ENCODE peak calls at places on chromosomes 11 and 22, in six cellular contexts. H, E, Q, M, Y and P are unnamed samples.

GRCh38 chr11:29343465-29344333 is 673.1 kb downstream of the KCNA4 start:
- DNase-seq in H (peak), E (peak), Q (peak), M (peak), Y (no peak), P (peak)

GRCh38 chr11:133029096-133029495 is 503.2 kb downstream of the OPCML start:
- DNase-seq in H (no peak), E (no peak), Q (no peak), M (no peak), Y (no peak), P (no peak)

GRCh38 chr11:131478341-131478740 is 107.9 kb downstream of the NTM start:
- DNase-seq in H (no peak), E (no peak), Q (no peak), M (no peak), Y (no peak), P (no peak)

GRCh38 chr11:74557526-74557925 is 34.9 kb upstream of the POLD3 start:
- DNase-seq in H (no peak), E (no peak), Q (no peak), M (no peak), Y (no peak), P (no peak)

GRCh38 chr11:32440920-32441319 is 5.6 kb upstream of the WT1 start:
- DNase-seq in H (no peak), E (no peak), Q (no peak), M (no peak), Y (no peak), P (no peak)

GRCh38 chr11:19725379-19726079 is 12.9 kb downstream of the NAV2 start:
- DNase-seq in H (no peak), E (no peak), Q (no peak), M (no peak), Y (peak), P (no peak)

GRCh38 chr11:45669146-45669545 is 3.7 kb upstream of the CHST1 start:
- DNase-seq in H (no peak), E (no peak), Q (no peak), M (no peak), Y (no peak), P (no peak)

GRCh38 chr22:22692707-22693530 is 48.5 kb downstream of the GGTLC2 start:
- DNase-seq in H (peak), E (peak), Q (no peak), M (peak), Y (no peak), P (peak)

GRCh38 chr11:69654660-69655478 is 13.9 kb downstream of the CCND1 start:
- DNase-seq in H (no peak), E (no peak), Q (no peak), M (no peak), Y (no peak), P (no peak)

GRCh38 chr11:66743271-66743968 is 14.4 kb upstream of the SPTBN2 start:
- DNase-seq in H (no peak), E (no peak), Q (no peak), M (no peak), Y (no peak), P (no peak)

GRCh38 chr11:111983187-111983986 is 41.8 kb upstream of the DLAT start:
- DNase-seq in H (no peak), E (no peak), Q (peak), M (peak), Y (no peak), P (no peak)

GRCh38 chr11:62409831-62410230 is 9.0 kb upstream of the SCGB1A1 start:
- DNase-seq in H (no peak), E (no peak), Q (no peak), M (no peak), Y (no peak), P (no peak)

GRCh38 chr11:110433393-110434333 is 3.9 kb downstream of the FDX1 start:
- DNase-seq in H (no peak), E (peak), Q (no peak), M (peak), Y (no peak), P (peak)

GRCh38 chr11:9895016-9895415 is 231.1 kb downstream of the SWAP70 start:
- DNase-seq in H (no peak), E (peak), Q (no peak), M (peak), Y (no peak), P (peak)

GRCh38 chr11:45518096-45518852 is 147.1 kb downstream of the CHST1 start:
- DNase-seq in H (no peak), E (no peak), Q (no peak), M (no peak), Y (no peak), P (no peak)

GRCh38 chr22:29018293-29019189 is 43.1 kb downstream of the C22orf31 start:
- DNase-seq in H (no peak), E (no peak), Q (no peak), M (no peak), Y (no peak), P (no peak)

GRCh38 chr11:119421941-119422504 is 949 bp downstream of the THY1 start:
- DNase-seq in H (no peak), E (peak), Q (peak), M (peak), Y (no peak), P (no peak)

GRCh38 chr11:66346476-66347424 is 679 bp downstream of the B4GAT1 start:
- DNase-seq in H (no peak), E (no peak), Q (no peak), M (no peak), Y (no peak), P (no peak)

GRCh38 chr22:38298312-38299000 is 18.8 kb downstream of the CSNK1E start:
- DNase-seq in H (peak), E (peak), Q (no peak), M (peak), Y (no peak), P (peak)

GRCh38 chr11:75406338-75406777 is 7.0 kb downstream of the RPS3 start:
- DNase-seq in H (no peak), E (peak), Q (no peak), M (peak), Y (no peak), P (no peak)

GRCh38 chr11:123430736-123431356 is 777 bp downstream of the GRAMD1B start:
- DNase-seq in H (peak), E (peak), Q (peak), M (peak), Y (no peak), P (peak)

GRCh38 chr11:71255323-71255722 is 2.9 kb upstream of the SHANK2 start:
- DNase-seq in H (no peak), E (no peak), Q (no peak), M (no peak), Y (no peak), P (no peak)

GRCh38 chr22:41772645-41773044 is 27.8 kb upstream of the CCDC134 start:
- DNase-seq in H (no peak), E (no peak), Q (no peak), M (no peak), Y (no peak), P (no peak)

GRCh38 chr11:128714881-128715280 is 21.0 kb downstream of the FLI1 start:
- DNase-seq in H (peak), E (peak), Q (no peak), M (peak), Y (no peak), P (peak)

GRCh38 chr11:47435687-47436086 is 9.4 kb upstream of the PSMC3 start:
- DNase-seq in H (no peak), E (no peak), Q (no peak), M (no peak), Y (no peak), P (no peak)

GRCh38 chr11:75384438-75385080 is 14.8 kb upstream of the RPS3 start:
- DNase-seq in H (peak), E (peak), Q (peak), M (peak), Y (no peak), P (peak)

GRCh38 chr11:9489366-9489765 is 28.6 kb downstream of the ZNF143 start:
- DNase-seq in H (peak), E (peak), Q (no peak), M (peak), Y (no peak), P (peak)

GRCh38 chr22:35684270-35684700 is 33.4 kb upstream of the APOL5 start:
- DNase-seq in H (peak), E (peak), Q (no peak), M (peak), Y (no peak), P (peak)

GRCh38 chr11:13384837-13385417 is 78.1 kb downstream of the BTBD10 start:
- DNase-seq in H (peak), E (peak), Q (no peak), M (peak), Y (no peak), P (peak)

GRCh38 chr11:85961930-85962363 is 106.8 kb downstream of the CCDC83 start:
- DNase-seq in H (peak), E (no peak), Q (no peak), M (peak), Y (no peak), P (peak)

GRCh38 chr11:100961633-100962032 is 168.0 kb downstream of the PGR start:
- DNase-seq in H (no peak), E (no peak), Q (no peak), M (no peak), Y (no peak), P (peak)

GRCh38 chr11:20671856-20672546 is 2.6 kb downstream of the NELL1 start:
- DNase-seq in H (no peak), E (no peak), Q (no peak), M (peak), Y (no peak), P (peak)

GRCh38 chr22:44347549-44347948 is 34.8 kb upstream of the SHISAL1 start:
- DNase-seq in H (no peak), E (no peak), Q (no peak), M (no peak), Y (no peak), P (no peak)

GRCh38 chr11:133809525-133810178 is 35.7 kb downstream of the SPATA19 start:
- DNase-seq in H (no peak), E (no peak), Q (no peak), M (peak), Y (peak), P (no peak)

DNA sequence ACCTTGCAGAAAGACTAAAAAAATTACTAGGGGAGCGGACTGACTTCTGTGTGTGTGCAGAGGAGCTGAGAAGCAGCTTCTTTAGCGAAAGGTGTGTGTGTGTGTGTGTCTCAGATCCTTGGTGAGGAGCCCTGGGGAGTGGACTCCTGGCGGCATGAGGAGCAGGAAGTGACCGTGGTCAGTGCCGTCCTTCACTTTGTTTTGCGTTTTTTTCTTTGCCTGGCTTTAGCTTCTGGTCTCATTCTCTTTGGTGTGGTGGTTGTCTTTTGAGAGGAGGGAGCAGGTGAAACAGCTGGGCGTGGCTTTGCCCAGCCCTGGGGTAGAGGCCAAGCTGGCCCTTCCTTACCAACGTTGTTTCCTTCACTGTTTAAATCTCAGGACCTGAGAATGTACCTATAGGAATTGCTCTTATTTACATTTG is 1.9 kb downstream of the ZBED4 start:
- DNase-seq in H (no peak), E (no peak), Q (no peak), M (peak), Y (no peak), P (peak)
- H3K4me3 ChIP-seq in H (peak), E (peak), Q (no peak), M (no peak), Y (peak), P (peak)

DNA sequence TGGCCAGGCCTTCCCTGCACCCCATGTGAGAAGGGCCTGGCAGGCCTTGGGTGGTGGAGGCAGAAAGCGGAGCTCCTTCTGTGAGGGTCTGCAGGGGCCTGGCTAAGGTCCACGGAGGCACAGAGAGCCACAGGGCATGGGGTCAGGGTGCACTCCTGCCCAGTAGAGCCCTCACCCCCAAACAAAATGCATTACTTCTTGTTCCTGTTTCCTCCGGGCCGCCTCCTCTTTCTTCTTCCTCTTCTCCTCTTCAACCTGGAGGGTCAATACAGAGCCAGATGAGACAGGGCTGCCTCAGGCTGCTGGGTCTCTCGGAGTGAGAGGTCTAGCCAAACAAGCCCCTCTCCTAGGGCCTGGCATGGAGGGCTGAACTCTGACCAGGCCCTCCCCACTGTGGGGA is 10.2 kb upstream of the NAP1L4 start:
- DNase-seq in H (no peak), E (no peak), Q (no peak), M (no peak), Y (peak), P (no peak)
- H3K4me3 ChIP-seq in H (no peak), E (no peak), Q (no peak), M (no peak), Y (no peak), P (no peak)

GRCh38 chr11:11620966-11621880 is 582 bp downstream of the GALNT18 start:
- DNase-seq in H (no peak), E (peak), Q (peak), M (no peak), Y (no peak), P (peak)
- H3K4me3 ChIP-seq in H (peak), E (peak), Q (peak), M (peak), Y (peak), P (peak)

GRCh38 chr22:20271114-20271994 is 3.2 kb upstream of the RTN4R start:
- DNase-seq in H (no peak), E (peak), Q (no peak), M (no peak), Y (no peak), P (no peak)

GRCh38 chr22:20268350-20269012 is 363 bp upstream of the RTN4R start:
- DNase-seq in H (no peak), E (peak), Q (no peak), M (peak), Y (no peak), P (peak)

GRCh38 chr22:20268289-20268349 is at the start of gene RTN4R:
- DNase-seq in H (no peak), E (no peak), Q (no peak), M (no peak), Y (no peak), P (no peak)

GRCh38 chr22:20264614-20265452 is 3.3 kb downstream of the RTN4R start:
- DNase-seq in H (no peak), E (no peak), Q (no peak), M (no peak), Y (no peak), P (no peak)

GRCh38 chr22:20267441-20268288 is 453 bp downstream of the RTN4R start:
- DNase-seq in H (no peak), E (no peak), Q (no peak), M (no peak), Y (no peak), P (no peak)
- H3K4me3 ChIP-seq in H (no peak), E (no peak), Q (peak), M (peak), Y (peak), P (no peak)

DNA sequence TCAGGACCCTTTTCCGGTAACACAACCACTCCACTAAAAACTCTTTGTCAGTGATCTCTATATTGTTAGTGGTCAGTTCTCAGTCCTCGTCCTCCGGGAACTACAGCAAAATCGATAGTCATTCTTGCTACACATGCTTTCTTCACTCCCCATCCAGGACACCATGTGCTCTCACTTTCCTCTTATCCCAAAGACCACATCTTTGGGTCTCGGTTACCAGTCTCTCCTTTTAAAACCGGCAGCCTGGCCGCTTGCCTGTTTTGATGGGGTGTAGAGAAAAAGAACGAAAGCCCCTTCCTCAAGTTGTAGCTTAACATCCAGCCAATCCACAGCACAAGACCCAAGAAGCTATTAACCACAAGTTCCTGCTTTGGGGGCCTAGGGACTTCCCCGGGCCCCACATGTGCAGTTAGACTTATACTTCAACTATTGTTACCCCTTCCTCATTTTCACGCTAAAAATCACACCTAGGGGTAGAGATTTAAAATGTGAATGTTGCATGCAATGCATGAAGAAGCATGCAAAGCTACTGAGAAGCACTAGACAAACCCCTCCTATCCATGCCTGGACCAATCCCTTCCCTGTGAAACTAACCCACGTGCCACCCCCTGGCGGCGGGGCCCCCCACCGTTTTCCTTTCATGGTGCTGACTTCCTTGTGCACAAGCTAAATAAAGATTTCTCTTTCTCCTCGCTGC is 1.5 kb upstream of the TOLLIP start:
- DNase-seq in H (no peak), E (no peak), Q (no peak), M (no peak), Y (no peak), P (no peak)
- H3K4me3 ChIP-seq in H (no peak), E (no peak), Q (peak), M (no peak), Y (no peak), P (no peak)